ENCODE peak calls at places on chromosome 13, in four cellular contexts. R is brain microvascular endothelial cell, H is glutamatergic neuron, M is lung. O is an unnamed sample.

GRCh38 chr13:24671367-24672117 is 8.7 kb upstream of the ATP12A start:
- DNase-seq in R (peak; percentile 86), H (peak; percentile 35), M (peak; percentile 44), O (peak; percentile 78)

GRCh38 chr13:49669735-49670309 is 21.5 kb downstream of the EBPL start:
- DNase-seq in R (peak; percentile 56), H (peak; percentile 68), M (peak; percentile 44), O (peak; percentile 72)

GRCh38 chr13:105474983-105475382 is 1060.5 kb downstream of the EFNB2 start:
- DNase-seq in R (no peak), H (no peak), M (no peak), O (no peak)

GRCh38 chr13:24459234-24459633 is 53.3 kb downstream of the PARP4 start:
- DNase-seq in R (peak; percentile 48), H (no peak), M (no peak), O (no peak)

GRCh38 chr13:83798731-83799130 is 83.5 kb downstream of the SLITRK1 start:
- DNase-seq in R (no peak), H (no peak), M (no peak), O (no peak)

GRCh38 chr13:50387124-50387581 is 371.9 kb downstream of the KCNRG start:
- DNase-seq in R (no peak), H (peak; percentile 30), M (peak; percentile 64), O (peak; percentile 62)

GRCh38 chr13:109844396-109844795 is 58.0 kb upstream of the IRS2 start:
- DNase-seq in R (no peak), H (no peak), M (no peak), O (no peak)

GRCh38 chr13:110416131-110416584 is 109.1 kb downstream of the COL4A2 start:
- DNase-seq in R (no peak), H (no peak), M (no peak), O (no peak)

GRCh38 chr13:35818577-35819165 is 312.5 kb downstream of the DCLK1 start:
- DNase-seq in R (no peak), H (no peak), M (no peak), O (no peak)

GRCh38 chr13:109610517-109610916 is 175.9 kb downstream of the IRS2 start:
- DNase-seq in R (no peak), H (no peak), M (peak; percentile 32), O (peak; percentile 47)

GRCh38 chr13:114222461-114222968 is 12.2 kb upstream of the CDC16 start:
- DNase-seq in R (peak; percentile 58), H (no peak), M (no peak), O (no peak)

GRCh38 chr13:28100149-28101121 is at the start of gene FLT3:
- DNase-seq in R (peak; percentile 9), H (peak; percentile 58), M (no peak), O (peak; percentile 57)

GRCh38 chr13:105276571-105276970 is 1258.9 kb downstream of the EFNB2 start:
- DNase-seq in R (no peak), H (no peak), M (no peak), O (no peak)

GRCh38 chr13:47548294-47548825 is 452.7 kb downstream of the SUCLA2 start:
- DNase-seq in R (no peak), H (no peak), M (no peak), O (no peak)

GRCh38 chr13:76764429-76764828 is 121.8 kb downstream of the KCTD12 start:
- DNase-seq in R (peak; percentile 46), H (no peak), M (peak; percentile 69), O (no peak)

GRCh38 chr13:27952931-27953670 is 16.0 kb downstream of the CDX2 start:
- DNase-seq in R (no peak), H (no peak), M (no peak), O (peak; percentile 91)

GRCh38 chr13:96499646-96500045 is 409.7 kb downstream of the HS6ST3 start:
- DNase-seq in R (no peak), H (no peak), M (no peak), O (no peak)

GRCh38 chr13:113930711-113931637 is 42.9 kb downstream of the C13orf46 start:
- DNase-seq in R (no peak), H (no peak), M (no peak), O (peak; percentile 26)

GRCh38 chr13:77533875-77534788 is 1.4 kb upstream of the SCEL start:
- DNase-seq in R (no peak), H (no peak), M (peak; percentile 54), O (no peak)

GRCh38 chr13:47628666-47629065 is 372.4 kb downstream of the SUCLA2 start:
- DNase-seq in R (peak; percentile 74), H (no peak), M (no peak), O (no peak)

GRCh38 chr13:21147827-21148226 is 28.5 kb downstream of the SKA3 start:
- DNase-seq in R (no peak), H (no peak), M (no peak), O (no peak)

GRCh38 chr13:31431722-31432137 is 232.0 kb downstream of the B3GLCT start:
- DNase-seq in R (peak; percentile 39), H (peak; percentile 73), M (no peak), O (peak; percentile 67)

GRCh38 chr13:85497652-85498051 is 301.6 kb downstream of the SLITRK6 start:
- DNase-seq in R (peak; percentile 99), H (peak; percentile 28), M (no peak), O (no peak)

GRCh38 chr13:97295279-97296182 is 73.4 kb downstream of the MBNL2 start:
- DNase-seq in R (peak; percentile 36), H (no peak), M (no peak), O (no peak)

GRCh38 chr13:113552079-113552478 is 32.5 kb upstream of the TFDP1 start:
- DNase-seq in R (no peak), H (no peak), M (peak; percentile 13), O (no peak)

GRCh38 chr13:86846501-86846900 is 824.7 kb upstream of the SLITRK5 start:
- DNase-seq in R (no peak), H (no peak), M (no peak), O (no peak)

GRCh38 chr13:28641600-28641926 is 17.4 kb upstream of the POMP start:
- DNase-seq in R (no peak), H (no peak), M (no peak), O (no peak)

GRCh38 chr13:31394491-31394890 is 194.7 kb downstream of the B3GLCT start:
- DNase-seq in R (no peak), H (no peak), M (no peak), O (no peak)

GRCh38 chr13:21010621-21011020 is 50.8 kb downstream of the LATS2 start:
- DNase-seq in R (no peak), H (no peak), M (no peak), O (no peak)

GRCh38 chr13:76647550-76647949 is 238.7 kb downstream of the KCTD12 start:
- DNase-seq in R (no peak), H (no peak), M (no peak), O (no peak)

GRCh38 chr13:27425151-27425917 is 915 bp downstream of the GTF3A start:
- DNase-seq in R (no peak), H (no peak), M (no peak), O (peak; percentile 18)

GRCh38 chr13:83449666-83450395 is 432.4 kb downstream of the SLITRK1 start:
- DNase-seq in R (peak; percentile 34), H (no peak), M (no peak), O (no peak)

GRCh38 chr13:80551650-80552497 is 210.9 kb upstream of the SPRY2 start:
- DNase-seq in R (no peak), H (no peak), M (no peak), O (no peak)

GRCh38 chr13:112700291-112701060 is 10.6 kb downstream of the ATP11A start:
- DNase-seq in R (no peak), H (no peak), M (no peak), O (peak; percentile 24)

GRCh38 chr13:27334774-27335490 is 64.3 kb downstream of the RASL11A start:
- DNase-seq in R (peak; percentile 22), H (no peak), M (no peak), O (no peak)

DNA sequence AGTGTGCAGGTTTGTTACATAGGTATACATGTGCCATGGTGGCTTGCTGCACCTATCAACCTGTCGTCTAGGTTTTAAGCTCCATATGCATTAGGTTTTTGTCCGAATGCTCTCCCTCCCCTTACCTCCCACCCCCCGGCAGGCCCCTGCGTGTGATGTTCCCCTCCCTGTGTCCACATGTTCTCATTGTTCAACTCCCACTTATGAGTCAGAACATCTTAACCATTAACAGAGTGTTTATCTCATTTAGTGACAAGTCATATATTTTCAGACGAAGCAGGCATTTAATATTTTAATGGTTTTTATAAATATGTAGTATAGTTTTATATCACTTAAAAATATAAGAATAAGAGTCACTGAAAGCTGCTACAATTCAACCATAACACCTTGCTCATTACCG is 780.5 kb upstream of the ARGLU1 start:
- DNase-seq in R (no peak), H (no peak), M (no peak), O (no peak)
- TF ChIP-seq CTCF in R (no peak), H (no peak), M (no peak), O (no peak)

GRCh38 chr13:37270206-37271001 is 164.9 kb upstream of the CSNK1A1L start:
- DNase-seq in R (no peak), H (no peak), M (no peak), O (no peak)
- TF ChIP-seq CTCF in R (no peak), H (no peak), M (no peak), O (no peak)

GRCh38 chr13:51764184-51765141 is 39.5 kb downstream of the DHRS12 start:
- DNase-seq in R (peak; percentile 78), H (peak; percentile 50), M (no peak), O (no peak)
- TF ChIP-seq CTCF in R (no peak), H (no peak), M (no peak), O (no peak)

DNA sequence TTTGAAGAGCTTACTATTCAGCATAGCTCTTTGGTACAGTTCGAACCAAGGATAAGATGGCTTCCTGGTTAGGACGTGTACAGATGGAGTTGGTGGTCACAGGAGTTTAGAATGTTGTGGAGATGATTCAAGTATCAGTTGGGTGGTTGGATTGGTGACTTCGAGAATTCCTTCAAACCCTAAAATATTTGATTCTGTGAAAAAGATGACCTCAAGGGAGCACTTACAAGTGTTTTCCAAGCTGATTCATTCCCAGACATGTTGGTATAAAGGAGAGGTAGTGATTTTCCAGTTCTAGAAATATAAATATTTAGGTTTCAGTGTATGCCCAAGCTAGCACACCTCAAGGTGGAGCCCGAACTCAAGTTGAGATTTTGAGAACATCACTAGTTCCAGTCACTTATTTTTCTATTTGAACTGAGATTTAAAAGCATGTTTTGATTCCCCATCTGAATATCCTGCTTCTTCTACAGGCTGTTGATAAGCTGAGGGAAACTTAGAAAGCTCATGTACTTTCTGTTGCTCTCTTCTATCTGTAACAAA is 306.1 kb downstream of the DCT start:
- DNase-seq in R (peak; percentile 72), H (no peak), M (no peak), O (no peak)
- TF ChIP-seq CTCF in R (peak; percentile 42), H (no peak), M (no peak), O (no peak)

GRCh38 chr13:79405831-79406596 is at the start of gene RBM26:
- DNase-seq in R (peak; percentile 86), H (peak; percentile 96), M (peak; percentile 94), O (peak; percentile 96)
- TF ChIP-seq CTCF in R (peak; percentile 35), H (peak; percentile 3), M (no peak), O (no peak)

GRCh38 chr13:73275163-73275562 is 216.4 kb downstream of the KLF5 start:
- DNase-seq in R (no peak), H (no peak), M (no peak), O (no peak)
- TF ChIP-seq CTCF in R (no peak), H (no peak), M (no peak), O (no peak)